ENCODE peak calls at places on chromosomes 5 and 9, in seven cellular contexts. J is K562, M is HepG2, D is H1, U is Panc1, Z is GM12878, N is SK-N-SH. I is an unnamed sample.
A peak's percentile ranks its signal among the peaks of the same experiment; 100 is the strongest.

GRCh38 chr5:12934722-12935121 is 1009.8 kb downstream of the DNAH5 start:
- DNase-seq in Z (no peak), J (no peak), U (no peak), N (no peak), M (no peak), D (no peak), I (no peak)

GRCh38 chr5:74028976-74029375 is 403.0 kb downstream of the ARHGEF28 start:
- DNase-seq in Z (no peak), M (no peak), U (no peak), N (no peak), J (no peak), D (no peak), I (no peak)

GRCh38 chr9:126499005-126499910 is 114.5 kb upstream of the LMX1B start:
- DNase-seq in N (peak; percentile 82), Z (no peak), J (peak; percentile 75), M (peak; percentile 41), U (no peak), D (no peak), I (no peak)

GRCh38 chr9:37301369-37302172 is 120.9 kb upstream of the GRHPR start:
- DNase-seq in N (no peak), Z (no peak), M (no peak), J (no peak), U (no peak), D (no peak), I (no peak)

GRCh38 chr5:64690417-64691151 is at the start of gene SHISAL2B:
- DNase-seq in Z (no peak), N (peak; percentile 55), J (no peak), D (no peak), M (no peak), U (no peak), I (no peak)

GRCh38 chr9:77218612-77219011 is 41.3 kb downstream of the VPS13A start:
- DNase-seq in J (no peak), Z (no peak), N (no peak), D (no peak), U (no peak), M (no peak), I (no peak)

GRCh38 chr9:114914139-114914538 is 16.3 kb downstream of the TNFSF8 start:
- DNase-seq in J (no peak), D (no peak), U (no peak), M (no peak), N (no peak), Z (no peak), I (no peak)

GRCh38 chr9:138025417-138025816 is 147.8 kb downstream of the CACNA1B start:
- DNase-seq in Z (no peak), U (no peak), D (no peak), J (no peak), M (no peak), N (no peak), I (no peak)

GRCh38 chr9:126448136-126448535 is 121.5 kb downstream of the MVB12B start:
- DNase-seq in Z (no peak), D (no peak), J (no peak), M (no peak), U (no peak), N (no peak), I (no peak)

GRCh38 chr9:134355158-134355557 is 28.9 kb downstream of the RXRA start:
- DNase-seq in D (no peak), M (no peak), N (no peak), U (no peak), Z (no peak), J (no peak), I (no peak)

GRCh38 chr9:134355561-134356278 is 29.5 kb downstream of the RXRA start:
- DNase-seq in D (no peak), M (no peak), Z (no peak), U (no peak), N (no peak), J (peak; percentile 42), I (no peak)

GRCh38 chr9:134358026-134358967 is 32.0 kb downstream of the RXRA start:
- DNase-seq in Z (no peak), N (peak; percentile 74), U (no peak), D (no peak), M (no peak), J (no peak), I (no peak)

GRCh38 chr9:134357631-134358025 is 31.4 kb downstream of the RXRA start:
- DNase-seq in U (no peak), N (no peak), Z (no peak), J (no peak), M (no peak), D (no peak), I (no peak)

GRCh38 chr9:134356496-134357470 is 30.5 kb downstream of the RXRA start:
- DNase-seq in J (peak; percentile 87), M (no peak), Z (no peak), U (no peak), D (no peak), N (peak; percentile 73), I (no peak)
- TF ChIP-seq SIN3A in J (no peak), M (no peak), Z (no peak), U (no peak), D (no peak), N (no peak), I (no peak)

GRCh38 chr5:139108056-139108811 is 89.9 kb downstream of the SIL1 start:
- DNase-seq in J (no peak), D (no peak), U (no peak), N (no peak), M (no peak), Z (no peak), I (no peak)
- H3K4me3 ChIP-seq in J (no peak overlapping the region), D (no peak overlapping the region), U (no peak overlapping the region), N (no peak overlapping the region), M (no peak overlapping the region), Z (no peak overlapping the region), I (no peak overlapping the region)

GRCh38 chr5:57987552-57987951 is 472.3 kb downstream of the PLK2 start:
- DNase-seq in N (no peak), U (no peak), D (no peak), M (no peak), J (no peak), Z (no peak), I (no peak)

GRCh38 chr5:57989378-57989777 is 470.5 kb downstream of the PLK2 start:
- DNase-seq in Z (no peak), N (no peak), U (no peak), D (no peak), M (no peak), J (no peak), I (no peak)

GRCh38 chr5:57988808-57989207 is 471.1 kb downstream of the PLK2 start:
- DNase-seq in J (no peak), U (no peak), D (no peak), M (no peak), Z (no peak), N (no peak), I (no peak)

GRCh38 chr5:57983426-57983825 is 476.5 kb downstream of the PLK2 start:
- DNase-seq in J (no peak), U (no peak), M (no peak), N (no peak), D (no peak), Z (no peak), I (no peak)

GRCh38 chr5:57986746-57987145 is 473.1 kb downstream of the PLK2 start:
- DNase-seq in J (no peak), N (no peak), U (no peak), D (no peak), M (no peak), Z (no peak), I (no peak)
- TF ChIP-seq SIN3A in J (no peak), N (no peak), U (no peak), D (no peak), M (no peak), Z (no peak), I (no peak)

GRCh38 chr9:117677578-117677977 is 26.6 kb upstream of the TLR4 start:
- DNase-seq in Z (no peak), U (no peak), D (no peak), J (no peak), M (no peak), N (no peak), I (no peak)
- H3K4me3 ChIP-seq in Z (no peak overlapping the region), U (no peak overlapping the region), D (no peak overlapping the region), J (no peak overlapping the region), M (no peak overlapping the region), N (no peak overlapping the region), I (no peak overlapping the region)

GRCh38 chr9:133000842-133001241 is 22.3 kb downstream of the GFI1B start:
- DNase-seq in D (no peak), Z (no peak), J (no peak), U (no peak), M (no peak), N (no peak), I (no peak)
- TF ChIP-seq SIN3A in D (no peak), Z (no peak), J (no peak), U (no peak), M (no peak), N (no peak), I (no peak)

GRCh38 chr5:157143127-157143959 is 678 bp upstream of the MED7 start:
- DNase-seq in D (no peak), M (no peak), Z (no peak), U (peak; percentile 12), J (peak; percentile 28), N (peak; percentile 64), I (no peak)
- H3K4me3 ChIP-seq in D (peak overlapping the region; percentile 91), M (peak overlapping the region; percentile 48), Z (peak overlapping the region; percentile 60), U (peak overlapping the region; percentile 68), J (peak overlapping the region; percentile 80), N (peak overlapping the region; percentile 99), I (peak overlapping the region; percentile 94)

DNA sequence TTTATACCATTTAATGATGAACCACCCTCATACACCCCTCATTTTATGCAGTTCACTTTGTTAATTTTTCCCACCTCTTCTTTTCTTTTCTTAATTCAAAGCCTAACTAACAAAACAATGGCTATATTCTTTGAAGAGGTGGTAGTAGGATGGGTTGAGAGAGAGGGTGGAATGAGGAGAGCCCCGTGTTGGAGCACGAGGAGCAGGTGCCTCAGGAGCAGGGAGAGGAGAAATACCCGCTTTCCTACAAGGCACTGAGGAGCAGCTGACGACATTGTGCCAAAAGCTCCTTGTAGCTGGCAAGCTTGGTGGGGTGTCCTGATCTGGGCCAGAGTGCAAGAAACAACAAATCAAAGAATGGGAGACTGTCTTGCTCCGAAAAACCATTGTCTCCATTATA is 129.6 kb downstream of the HTR4 start:
- DNase-seq in M (no peak), N (no peak), D (no peak), U (no peak), J (no peak), Z (no peak), I (no peak)
- TF ChIP-seq SIN3A in M (no peak), N (no peak), D (no peak), U (no peak), J (no peak), Z (no peak), I (no peak)

GRCh38 chr5:172806897-172807672 is 27.0 kb upstream of the ERGIC1 start:
- DNase-seq in J (peak; percentile 88), M (peak; percentile 80), Z (peak; percentile 81), N (no peak), U (no peak), D (peak; percentile 49), I (peak; percentile 76)
- H3K4me3 ChIP-seq in J (peak overlapping the region; percentile 21), M (peak overlapping the region; percentile 47), Z (peak overlapping the region; percentile 62), N (no peak overlapping the region), U (peak overlapping the region; percentile 17), D (no peak overlapping the region), I (no peak overlapping the region)